ENCODE peak calls at places on chromosome 3, in eight cellular contexts. B, H, X, F, N, I, Z and E are unnamed samples.

GRCh38 chr3:104070906-104071305 is 1295.8 kb upstream of the ALCAM start:
- DNase-seq in F (no peak), I (no peak), H (no peak), B (no peak), Z (no peak), N (no peak), X (no peak), E (no peak)

GRCh38 chr3:38149701-38150100 is 11.2 kb downstream of the MYD88 start:
- DNase-seq in N (no peak), Z (no peak), X (no peak), I (no peak), F (no peak), B (no peak), H (no peak), E (no peak)

GRCh38 chr3:125045965-125046364 is 9.8 kb downstream of the HEG1 start:
- DNase-seq in H (no peak), X (peak; percentile 85), N (no peak), I (no peak), Z (no peak), B (no peak), F (no peak), E (no peak)

GRCh38 chr3:13884851-13885703 is 5.2 kb upstream of the WNT7A start:
- DNase-seq in I (peak; percentile 67), H (peak; percentile 32), Z (no peak), X (no peak), N (peak; percentile 81), F (peak; percentile 63), B (no peak), E (no peak)

GRCh38 chr3:30680789-30681188 is 74.4 kb downstream of the TGFBR2 start:
- DNase-seq in X (no peak), N (no peak), Z (no peak), H (no peak), F (no peak), I (no peak), B (no peak), E (peak; percentile 34)

GRCh38 chr3:66076861-66077495 is 38.3 kb upstream of the MAGI1 start:
- DNase-seq in N (no peak), F (no peak), B (no peak), I (no peak), H (no peak), X (peak; percentile 12), Z (no peak), E (no peak)

GRCh38 chr3:86995537-86995936 is 4.6 kb upstream of the VGLL3 start:
- DNase-seq in B (no peak), I (no peak), X (peak; percentile 54), Z (no peak), H (no peak), F (no peak), N (no peak), E (no peak)

GRCh38 chr3:132290833-132291232 is 26.4 kb upstream of the ACP3 start:
- DNase-seq in I (no peak), N (no peak), H (no peak), Z (no peak), X (peak; percentile 34), B (no peak), F (no peak), E (no peak)

GRCh38 chr3:53570709-53571108 is 76.3 kb downstream of the CACNA1D start:
- DNase-seq in Z (no peak), X (peak; percentile 29), B (no peak), N (no peak), F (no peak), H (no peak), I (no peak), E (no peak)

GRCh38 chr3:12229144-12229871 is 59.6 kb upstream of the PPARG start:
- DNase-seq in I (no peak), H (peak; percentile 21), F (no peak), N (no peak), B (no peak), Z (no peak), X (no peak), E (no peak)

GRCh38 chr3:16896820-16897219 is 12.1 kb downstream of the PLCL2 start:
- DNase-seq in Z (no peak), N (no peak), F (no peak), X (no peak), I (no peak), H (no peak), B (no peak), E (no peak)

GRCh38 chr3:153399636-153400035 is 237.6 kb downstream of the RAP2B start:
- DNase-seq in N (peak; percentile 24), H (no peak), F (no peak), Z (no peak), I (no peak), B (no peak), X (no peak), E (no peak)

GRCh38 chr3:25437953-25438352 is 9.9 kb downstream of the RARB start:
- DNase-seq in N (no peak), F (no peak), B (no peak), H (no peak), I (no peak), Z (no peak), X (no peak), E (no peak)

GRCh38 chr3:114872056-114872455 is 275.0 kb downstream of the ZBTB20 start:
- DNase-seq in F (no peak), H (no peak), N (no peak), I (no peak), B (no peak), Z (no peak), X (no peak), E (no peak)

GRCh38 chr3:42079701-42080323 is 11.3 kb upstream of the TRAK1 start:
- DNase-seq in H (no peak), I (no peak), N (no peak), B (no peak), F (no peak), Z (no peak), X (no peak), E (no peak)

GRCh38 chr3:11380314-11380713 is 108.1 kb downstream of the ATG7 start:
- DNase-seq in X (no peak), H (no peak), I (no peak), F (no peak), B (no peak), N (no peak), Z (no peak), E (no peak)

GRCh38 chr3:5423076-5423475 is 235.6 kb downstream of the EDEM1 start:
- DNase-seq in N (no peak), F (no peak), I (no peak), B (no peak), H (no peak), Z (no peak), X (no peak), E (no peak)

GRCh38 chr3:46429671-46430070 is 22.6 kb downstream of the CCRL2 start:
- DNase-seq in B (no peak), H (no peak), Z (no peak), F (no peak), N (no peak), X (no peak), I (no peak), E (no peak)

GRCh38 chr3:145898487-145898886 is 262.5 kb downstream of the PLOD2 start:
- DNase-seq in X (no peak), N (no peak), Z (no peak), I (no peak), F (no peak), H (no peak), B (no peak), E (no peak)

GRCh38 chr3:106206165-106206564 is 337.4 kb upstream of the CBLB start:
- DNase-seq in F (no peak), I (no peak), B (no peak), Z (peak; percentile 6), H (no peak), X (no peak), N (peak; percentile 11), E (no peak)

GRCh38 chr3:119541547-119541946 is 17.9 kb downstream of the CD80 start:
- DNase-seq in N (no peak), H (no peak), F (no peak), Z (no peak), I (no peak), B (no peak), X (no peak), E (no peak)

GRCh38 chr3:132315851-132316250 is 1.4 kb upstream of the ACP3 start:
- DNase-seq in H (no peak), F (no peak), Z (no peak), X (no peak), I (no peak), N (no peak), B (no peak), E (no peak)

GRCh38 chr3:12838179-12838965 is 3.0 kb downstream of the RPL32 start:
- DNase-seq in N (no peak), B (no peak), Z (no peak), I (no peak), F (no peak), H (no peak), X (no peak), E (no peak)

GRCh38 chr3:111299070-111299672 is 227.6 kb downstream of the NECTIN3 start:
- DNase-seq in F (no peak), I (no peak), H (no peak), N (no peak), X (no peak), Z (no peak), B (no peak), E (no peak)

GRCh38 chr3:17070560-17070959 is 185.8 kb downstream of the PLCL2 start:
- DNase-seq in Z (peak; percentile 18), H (peak; percentile 26), I (no peak), X (peak; percentile 40), F (no peak), N (no peak), B (no peak), E (peak; percentile 69)

GRCh38 chr3:12981631-12982265 is 91.5 kb downstream of the IQSEC1 start:
- DNase-seq in Z (no peak), B (peak; percentile 41), F (no peak), I (no peak), H (no peak), N (no peak), X (no peak), E (no peak)

GRCh38 chr3:24160424-24160823 is 215.3 kb downstream of the NR1D2 start:
- DNase-seq in X (peak; percentile 18), H (no peak), I (no peak), N (no peak), B (peak; percentile 74), Z (no peak), F (no peak), E (no peak)

GRCh38 chr3:171230857-171231256 is 204.3 kb upstream of the SLC2A2 start:
- DNase-seq in H (no peak), I (no peak), F (no peak), N (no peak), B (no peak), X (no peak), Z (no peak), E (peak; percentile 27)

GRCh38 chr3:138477801-138478200 is 43.4 kb downstream of the ESYT3 start:
- DNase-seq in H (no peak), F (no peak), N (no peak), X (no peak), B (no peak), Z (no peak), I (no peak), E (no peak)

GRCh38 chr3:13420051-13420816 is at the start of gene NUP210:
- DNase-seq in Z (no peak), N (peak; percentile 93), F (peak; percentile 58), X (no peak), I (peak; percentile 57), H (peak; percentile 71), B (no peak), E (peak; percentile 42)

GRCh38 chr3:111797035-111797717 is 61.9 kb upstream of the PHLDB2 start:
- DNase-seq in X (no peak), I (no peak), N (no peak), Z (no peak), F (no peak), B (no peak), H (no peak), E (no peak)

GRCh38 chr3:11186771-11187170 is 32.5 kb downstream of the HRH1 start:
- DNase-seq in Z (no peak), H (no peak), X (no peak), I (no peak), F (no peak), B (no peak), N (no peak), E (no peak)

GRCh38 chr3:13951184-13951583 is 71.3 kb upstream of the WNT7A start:
- DNase-seq in F (no peak), Z (no peak), X (no peak), H (no peak), B (no peak), I (no peak), N (no peak), E (no peak)

GRCh38 chr3:42256135-42256819 is 9.7 kb downstream of the CCK start:
- DNase-seq in I (no peak), Z (no peak), F (no peak), B (no peak), N (no peak), H (no peak), X (peak; percentile 38), E (no peak)